ENCODE peak calls at places on chromosomes 2 and 18, in five cellular contexts. Z, G, V, P and I are unnamed samples.

GRCh38 chr18:74063552-74063951 is 84.1 kb downstream of the FBXO15 start:
- DNase-seq in G (no peak), P (no peak), V (no peak), Z (no peak), I (no peak)

GRCh38 chr18:28399781-28400362 is 222.9 kb upstream of the CDH2 start:
- DNase-seq in Z (no peak), V (no peak), G (no peak), P (no peak), I (no peak)

GRCh38 chr18:12599966-12600365 is 57.9 kb downstream of the SPIRE1 start:
- DNase-seq in G (no peak), P (no peak), V (no peak), Z (no peak), I (no peak)

GRCh38 chr18:27109403-27109802 is 75.7 kb downstream of the CHST9 start:
- DNase-seq in P (no peak), V (no peak), Z (no peak), G (no peak), I (no peak)

GRCh38 chr2:9754532-9754887 is 88.8 kb upstream of the TAF1B start:
- DNase-seq in V (no peak), Z (no peak), P (no peak), G (no peak), I (no peak)

GRCh38 chr2:232264081-232264480 is 114.5 kb upstream of the ALPP start:
- DNase-seq in G (no peak), V (no peak), Z (no peak), P (no peak), I (no peak)

GRCh38 chr2:11777066-11777782 is 30.8 kb downstream of the LPIN1 start:
- DNase-seq in V (no peak), G (no peak), P (no peak), Z (no peak), I (no peak)

GRCh38 chr2:68620762-68621161 is 22.6 kb upstream of the PROKR1 start:
- DNase-seq in Z (no peak), P (no peak), G (no peak), V (peak), I (no peak)

GRCh38 chr18:32383040-32383819 is 87.5 kb downstream of the GAREM1 start:
- DNase-seq in G (no peak), P (peak), Z (peak), V (peak), I (peak)

GRCh38 chr18:32378705-32379104 is 92.0 kb downstream of the GAREM1 start:
- DNase-seq in V (peak), G (peak), P (peak), Z (peak), I (no peak)

GRCh38 chr18:32381761-32382160 is 88.9 kb downstream of the GAREM1 start:
- DNase-seq in G (no peak), P (no peak), V (no peak), Z (no peak), I (no peak)

GRCh38 chr18:32380559-32380958 is 90.1 kb downstream of the GAREM1 start:
- DNase-seq in G (no peak), Z (no peak), V (peak), P (peak), I (no peak)

DNA sequence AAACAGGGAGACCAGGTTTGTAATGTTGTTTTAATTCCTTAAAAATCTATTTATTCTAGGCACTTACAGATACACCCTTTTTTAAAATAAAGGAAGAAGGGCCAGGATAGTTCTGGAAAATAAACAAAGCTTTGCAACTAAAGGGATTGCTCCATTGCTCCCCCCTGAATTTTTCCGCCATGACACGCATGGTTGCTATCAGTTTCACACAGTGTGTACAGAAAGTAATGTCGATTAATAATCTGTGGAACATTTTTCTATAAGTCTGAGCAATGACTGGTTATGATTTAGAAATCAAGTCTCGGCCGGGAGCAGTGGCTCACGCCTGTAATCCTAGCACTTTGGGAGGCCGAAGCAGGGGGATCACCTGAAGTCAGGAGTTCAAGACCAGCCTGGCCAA is 90.8 kb downstream of the GAREM1 start:
- DNase-seq in P (peak), Z (no peak), G (no peak), V (peak), I (no peak)
- TF ChIP-seq CTCF in P (no peak), Z (no peak), G (no peak), V (no peak), I (no peak)

GRCh38 chr2:216636570-216637450 is 3.6 kb downstream of the IGFBP2 start:
- DNase-seq in Z (peak), V (no peak), G (peak), P (no peak), I (no peak)
- H3K4me3 ChIP-seq in Z (no peak), V (no peak), G (peak), P (no peak), I (peak)

DNA sequence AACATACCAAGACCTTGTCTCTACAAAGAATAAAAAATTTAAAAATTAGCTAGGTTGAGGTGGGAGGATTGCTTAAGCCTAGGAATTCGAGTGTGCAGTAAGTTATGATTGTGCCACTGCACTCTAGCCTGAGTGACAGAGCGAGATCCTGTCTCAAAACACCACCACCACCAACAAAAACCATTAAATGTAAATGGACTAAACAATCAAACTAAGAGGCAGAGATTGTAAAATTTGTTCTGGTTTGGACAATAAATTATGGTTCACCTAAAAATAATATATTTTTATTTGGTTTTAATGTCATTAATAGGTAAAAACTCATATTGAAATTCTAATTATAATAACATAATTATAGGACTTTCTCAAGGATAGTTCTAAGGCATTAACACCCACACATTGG is 9.9 kb upstream of the ATIC start:
- DNase-seq in G (no peak), V (no peak), Z (no peak), P (no peak), I (no peak)
- TF ChIP-seq CTCF in G (no peak), V (no peak), Z (no peak), P (no peak), I (no peak)

DNA sequence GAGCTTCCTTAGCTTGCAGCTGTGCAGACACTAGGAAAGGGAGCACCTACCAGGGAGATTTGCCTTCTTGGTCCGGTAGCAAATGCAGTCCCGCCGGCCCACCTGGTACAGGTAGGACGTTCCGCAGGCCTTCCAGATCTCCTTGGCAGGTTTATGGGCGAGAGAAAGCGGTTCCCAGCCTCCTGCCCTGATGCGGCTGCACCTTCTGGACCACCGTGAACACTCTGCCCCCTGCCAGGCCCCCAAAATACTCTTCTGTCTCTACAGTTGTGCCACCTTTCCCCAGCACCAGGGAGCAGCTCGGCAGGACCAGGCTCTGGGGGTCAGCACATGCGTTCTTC is 67.4 kb downstream of the HNRNPLL start:
- DNase-seq in V (no peak), Z (no peak), P (no peak), G (no peak), I (no peak)
- H3K4me3 ChIP-seq in V (peak), Z (no peak), P (no peak), G (no peak), I (no peak)

DNA sequence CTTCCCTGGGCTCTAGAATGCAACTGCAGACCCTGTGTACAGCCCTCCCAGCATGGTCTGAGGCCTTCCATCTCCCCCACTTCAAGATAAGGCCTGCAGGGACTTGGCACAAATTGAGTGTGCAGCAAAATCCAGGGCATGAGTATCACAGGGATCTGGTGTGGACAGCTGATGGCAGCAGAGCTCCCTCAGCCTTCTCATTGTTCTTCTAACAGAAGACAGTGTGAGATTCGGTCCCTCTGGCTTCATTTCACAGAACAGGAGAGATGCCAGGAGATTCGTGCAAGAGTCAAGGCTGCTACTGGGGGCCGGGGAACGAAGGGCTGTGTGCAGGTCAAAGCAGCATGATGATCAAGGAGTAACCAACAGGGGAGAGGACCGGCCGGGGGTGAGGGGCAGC is 85.8 kb downstream of the UXS1 start:
- DNase-seq in G (no peak), Z (peak), V (peak), P (peak), I (no peak)
- TF ChIP-seq CTCF in G (no peak), Z (peak), V (peak), P (peak), I (peak)

DNA sequence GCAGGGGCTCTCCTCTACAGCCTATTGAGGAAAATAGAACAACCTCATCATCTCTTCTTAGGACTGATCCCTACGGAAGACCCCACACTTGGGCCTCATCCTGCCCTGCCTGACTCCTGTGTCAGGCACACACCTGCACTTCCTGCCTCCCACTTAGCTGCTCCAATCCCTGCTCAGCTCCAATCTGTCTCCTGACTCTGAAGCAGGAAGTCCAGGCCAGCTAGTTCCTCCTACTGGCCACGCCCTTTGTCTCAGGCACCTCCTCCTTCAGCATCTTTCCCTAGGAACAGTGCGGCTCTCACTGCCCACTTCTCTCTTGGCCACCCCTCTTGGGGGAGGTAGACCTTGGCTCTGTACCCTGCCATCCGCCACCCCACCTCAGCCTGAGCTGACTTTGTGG is 135.8 kb downstream of the CELF4 start:
- DNase-seq in G (no peak), P (no peak), V (no peak), Z (no peak), I (no peak)
- H3K4me3 ChIP-seq in G (no peak), P (no peak), V (no peak), Z (no peak), I (no peak)

DNA sequence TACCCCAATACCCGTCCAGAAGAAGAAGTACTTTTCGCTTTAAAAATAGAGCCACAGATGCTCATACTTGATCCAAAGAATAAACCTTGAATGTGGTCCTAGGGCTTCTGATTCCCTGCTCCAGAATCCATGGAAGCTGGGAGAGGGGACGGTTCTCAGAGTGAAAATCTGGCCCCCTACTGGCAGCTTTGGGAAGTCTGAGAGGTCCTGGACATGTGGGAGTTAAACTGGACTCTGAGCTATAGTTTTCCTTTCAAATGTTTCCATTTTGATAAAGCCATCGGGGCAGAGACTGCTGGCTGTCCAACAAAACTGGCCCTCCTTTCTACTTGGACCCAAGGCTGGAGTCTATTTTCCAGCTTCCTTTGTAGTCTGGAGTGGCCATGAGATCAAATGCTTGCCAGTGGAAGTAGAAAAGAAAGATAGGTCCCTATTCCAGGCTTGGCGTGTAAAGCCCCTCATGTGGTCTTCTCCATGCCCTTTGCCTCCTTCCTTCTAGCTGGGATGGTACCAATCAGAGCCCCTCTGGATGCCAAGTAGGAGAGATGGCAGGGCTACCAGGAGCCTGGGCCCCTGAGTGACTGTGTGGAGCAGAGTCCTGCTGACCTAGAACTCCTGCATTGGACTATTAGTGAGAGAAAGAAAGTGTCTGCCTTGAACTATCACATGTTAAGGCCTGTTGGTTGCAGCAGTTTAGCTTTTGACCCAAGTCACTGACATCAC is 37.7 kb upstream of the TBC1D8 start:
- DNase-seq in P (peak), V (peak), Z (peak), G (peak), I (no peak)
- TF ChIP-seq CTCF in P (peak), V (peak), Z (peak), G (no peak), I (peak)

DNA sequence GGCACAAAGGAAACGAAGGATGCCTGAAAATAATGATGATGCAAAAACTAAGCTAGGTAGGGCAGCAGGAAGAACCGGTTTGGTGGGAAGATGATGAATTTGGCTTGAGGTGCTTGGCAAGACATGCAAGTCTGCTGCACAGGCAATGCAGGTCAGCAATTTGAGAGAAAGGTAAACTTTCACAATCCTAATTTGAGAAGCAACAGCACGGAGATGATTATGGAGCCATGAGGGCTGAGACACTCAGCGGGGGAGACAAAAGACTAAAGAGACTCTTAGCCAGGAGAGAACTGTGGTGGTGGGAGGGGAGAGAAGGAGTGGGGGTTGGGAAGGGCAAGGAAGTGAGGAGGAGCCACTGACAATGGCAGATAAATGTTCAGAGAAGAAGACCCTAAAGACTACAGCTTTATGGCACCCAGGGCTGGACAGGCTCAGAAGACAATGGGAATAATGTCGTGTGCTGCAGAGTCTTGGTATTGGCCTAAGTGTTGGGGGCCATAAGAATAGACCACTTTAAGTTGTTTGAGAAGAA is 19.4 kb upstream of the RNF149 start:
- DNase-seq in V (no peak), Z (no peak), G (peak), P (no peak), I (no peak)
- H3K4me3 ChIP-seq in V (no peak), Z (no peak), G (no peak), P (no peak), I (no peak)

DNA sequence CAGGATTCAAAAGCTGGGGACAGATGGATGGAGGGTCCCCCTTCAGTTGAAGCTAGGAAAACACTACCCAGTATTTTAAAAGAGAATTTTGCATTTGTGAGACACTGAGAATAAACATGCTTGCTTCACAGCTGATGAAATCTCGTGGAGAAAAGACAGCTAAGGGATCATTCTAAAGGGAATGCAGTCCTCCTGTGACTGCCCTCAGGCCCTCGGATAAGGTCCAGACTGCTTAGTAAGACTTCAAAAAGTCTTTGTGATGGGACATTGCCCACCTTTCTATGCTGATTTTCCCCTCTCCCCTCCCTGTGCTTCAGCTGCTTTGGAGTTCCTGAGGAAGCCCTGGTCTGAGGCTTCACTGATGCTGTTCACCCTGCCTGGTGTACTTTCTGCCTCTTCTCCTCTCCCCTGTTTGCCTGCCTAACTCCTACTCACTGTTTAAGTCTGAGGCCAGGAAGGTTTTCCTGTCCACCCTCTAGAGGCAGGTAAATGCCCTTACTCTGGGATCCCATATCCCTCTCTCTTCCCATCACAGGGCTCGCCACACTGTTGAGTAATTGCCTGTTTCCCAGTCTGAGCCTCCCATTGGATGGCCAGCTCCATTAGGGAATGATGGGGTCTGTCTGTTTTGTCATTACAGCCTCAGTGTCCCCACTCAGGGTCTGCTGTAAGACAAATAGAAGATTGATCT is 26.6 kb downstream of the POLE4 start:
- DNase-seq in G (no peak), V (no peak), Z (no peak), P (no peak), I (no peak)
- TF ChIP-seq CTCF in G (no peak), V (no peak), Z (no peak), P (no peak), I (no peak)

GRCh38 chr2:205684871-205685313 is 2.6 kb downstream of the NRP2 start:
- DNase-seq in Z (peak), P (no peak), V (peak), G (no peak), I (no peak)

GRCh38 chr2:205686231-205687017 is 4.1 kb downstream of the NRP2 start:
- DNase-seq in G (no peak), Z (no peak), P (no peak), V (no peak), I (no peak)

GRCh38 chr2:205685314-205686230 is 3.3 kb downstream of the NRP2 start:
- DNase-seq in V (peak), Z (peak), G (peak), P (peak), I (no peak)

GRCh38 chr2:205688417-205689200 is 6.3 kb downstream of the NRP2 start:
- DNase-seq in V (peak), P (no peak), G (no peak), Z (peak), I (no peak)

GRCh38 chr2:205687018-205687956 is 5.0 kb downstream of the NRP2 start:
- DNase-seq in G (no peak), P (no peak), V (no peak), Z (no peak), I (no peak)
- H3K4me3 ChIP-seq in G (peak), P (no peak), V (peak), Z (peak), I (no peak)